ENCODE peak calls at places on chromosomes 2 and 18, in four cellular contexts. X is osteoblast, G is lower lobe of right lung, S is IMR-90. E is an unnamed sample.

GRCh38 chr2:1686784-1687105 is 57.6 kb downstream of the PXDN start:
- DNase-seq in X (peak; percentile 84), G (no peak), S (peak; percentile 80), E (peak; percentile 97)

GRCh38 chr18:12403601-12404506 is 3.9 kb upstream of the PRELID3A start:
- DNase-seq in X (peak; percentile 86), G (no peak), S (peak; percentile 91), E (peak; percentile 86)

GRCh38 chr2:26245810-26246209 is 1.1 kb downstream of the HADHB start:
- DNase-seq in X (peak; percentile 11), G (no peak), S (peak; percentile 40), E (peak; percentile 10)

GRCh38 chr2:40544072-40544471 is 92.2 kb upstream of the SLC8A1 start:
- DNase-seq in X (no peak), G (no peak), S (no peak), E (no peak)

GRCh38 chr2:234679766-234680687 is 183.1 kb upstream of the ARL4C start:
- DNase-seq in X (peak; percentile 87), G (no peak), S (peak; percentile 99), E (peak; percentile 100)

GRCh38 chr18:49728542-49728941 is 84.8 kb downstream of the ACAA2 start:
- DNase-seq in X (peak; percentile 64), G (peak; percentile 61), S (no peak), E (no peak)

GRCh38 chr2:20424300-20425290 is 22.3 kb upstream of the RHOB start:
- DNase-seq in X (peak; percentile 78), G (peak; percentile 71), S (peak; percentile 93), E (peak; percentile 81)

GRCh38 chr2:28674062-28674712 is 77.4 kb upstream of the PPP1CB start:
- DNase-seq in X (peak; percentile 81), G (no peak), S (peak; percentile 88), E (peak; percentile 57)

GRCh38 chr2:46258937-46259781 is 38.0 kb upstream of the EPAS1 start:
- DNase-seq in X (no peak), G (no peak), S (no peak), E (no peak)

GRCh38 chr18:76380791-76381405 is 114.1 kb downstream of the ZNF516 start:
- DNase-seq in X (no peak), G (no peak), S (no peak), E (no peak)

GRCh38 chr2:234430892-234431291 is 66.0 kb downstream of the ARL4C start:
- DNase-seq in X (no peak), G (no peak), S (no peak), E (no peak)

DNA sequence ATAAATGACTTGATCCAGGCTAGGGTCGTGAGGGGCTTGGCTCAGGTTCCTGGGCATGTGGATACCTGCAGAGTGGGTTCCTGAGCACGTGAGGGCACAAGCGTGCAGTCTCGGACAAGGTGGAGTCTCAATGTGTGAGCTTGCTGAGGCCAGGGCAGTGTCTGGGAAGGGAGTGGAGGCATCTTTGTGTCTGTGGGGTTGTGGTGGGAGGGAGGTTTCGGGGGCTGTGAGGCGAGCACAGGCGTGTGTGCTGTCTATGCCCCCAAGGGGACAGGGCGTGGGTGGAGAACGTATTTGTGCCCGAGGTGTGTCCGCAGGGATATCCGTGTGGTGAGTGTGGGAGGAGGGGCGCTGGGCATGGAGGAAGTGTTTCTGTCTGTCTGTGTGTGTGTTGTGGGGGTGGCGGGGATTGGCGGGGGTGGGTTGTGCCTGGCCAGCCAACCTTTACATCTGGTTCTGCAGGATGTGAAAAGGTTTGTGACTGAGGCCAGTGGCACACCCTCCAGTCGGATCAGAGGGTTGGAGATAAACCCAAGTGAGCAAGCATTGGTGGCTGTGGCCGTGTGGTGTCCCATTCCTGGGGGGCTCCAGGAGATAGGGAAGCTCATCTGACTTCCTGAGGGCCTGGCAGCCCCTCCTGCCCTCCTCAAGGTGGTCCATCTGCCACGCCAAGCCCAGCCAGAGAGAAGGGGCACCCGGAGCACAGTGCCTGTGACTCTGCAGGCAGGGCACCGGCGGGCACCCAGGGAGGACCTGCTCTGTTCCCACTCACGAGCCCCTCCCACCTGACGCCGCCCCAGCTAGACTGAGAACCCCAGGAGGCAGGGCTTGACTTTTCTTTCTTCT is 57.1 kb downstream of the ZFP36L2 start:
- DNase-seq in X (peak; percentile 79), G (peak; percentile 77), S (no peak), E (no peak)
- TF ChIP-seq CTCF in X (no peak), G (no peak), S (no peak), E (no peak)

DNA sequence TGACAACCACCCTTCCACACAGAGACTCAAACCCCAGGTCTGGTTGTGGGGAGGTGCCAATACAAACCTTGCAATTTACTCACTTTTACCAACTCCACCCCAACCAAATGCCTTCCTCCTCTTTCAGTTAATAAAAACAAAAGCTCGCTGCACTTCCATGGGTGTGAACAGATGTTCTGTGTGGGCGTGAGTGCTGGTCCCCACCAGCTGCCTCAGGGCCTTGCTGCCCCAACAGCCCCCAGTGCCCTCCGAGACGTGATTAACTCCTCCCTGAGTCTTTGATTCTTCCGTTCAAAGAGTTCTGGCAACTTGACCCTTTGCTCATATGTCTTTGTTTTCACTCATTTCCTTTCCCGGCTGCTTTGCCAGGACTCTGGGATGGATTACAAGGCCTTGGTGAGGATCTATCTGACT is 258.9 kb upstream of the CXCR4 start:
- DNase-seq in X (no peak), G (no peak), S (no peak), E (peak; percentile 13)
- H3K4me1 ChIP-seq in X (no peaks in the 10 kb centered on the region), G (no peaks in the 10 kb centered on the region), S (no peaks in the 10 kb centered on the region), E (no peaks in the 10 kb centered on the region)

GRCh38 chr2:22734373-22735045 is 650.5 kb upstream of the KLHL29 start:
- DNase-seq in X (no peak), G (no peak), S (no peak), E (no peak)

GRCh38 chr2:22737144-22737543 is 647.8 kb upstream of the KLHL29 start:
- DNase-seq in X (no peak), G (no peak), S (no peak), E (no peak)
- TF ChIP-seq CTCF in X (no peak), G (no peak), S (no peak), E (no peak)

GRCh38 chr2:105925390-105925789 is 180.7 kb downstream of the NCK2 start:
- DNase-seq in X (no peak), G (no peak), S (no peak), E (no peak)
- H3K4me1 ChIP-seq in X (no peaks in the 10 kb centered on the region), G (no peaks in the 10 kb centered on the region), S (no peaks in the 10 kb centered on the region), E (no peaks in the 10 kb centered on the region)